ENCODE peak calls at places on chromosome 5, in eight cellular contexts. X, M, Z, B, H, V, W and I are unnamed samples.

GRCh38 chr5:179265529-179266290 is 79.6 kb downstream of the ADAMTS2 start:
- DNase-seq in X (no peak), M (peak), Z (peak), H (peak), W (peak), V (no peak), B (peak), I (no peak)

GRCh38 chr5:178291969-178292825 is 59.6 kb upstream of the PHYKPL start:
- DNase-seq in M (no peak), W (no peak), V (no peak), B (no peak), X (no peak), H (no peak), Z (peak), I (no peak)

GRCh38 chr5:160448886-160449285 is 27.2 kb downstream of the PTTG1 start:
- DNase-seq in B (no peak), X (no peak), V (no peak), M (no peak), H (no peak), W (no peak), Z (no peak), I (no peak)

GRCh38 chr5:67476531-67476930 is 279.9 kb upstream of the CD180 start:
- DNase-seq in H (no peak), V (no peak), X (no peak), Z (no peak), B (no peak), W (no peak), M (peak), I (no peak)

GRCh38 chr5:149128023-149128875 is 13.0 kb upstream of the ABLIM3 start:
- DNase-seq in W (no peak), M (no peak), B (no peak), H (peak), V (peak), Z (no peak), X (no peak), I (peak)

GRCh38 chr5:78806544-78806943 is 158.0 kb upstream of the LHFPL2 start:
- DNase-seq in V (no peak), W (no peak), M (peak), H (no peak), B (no peak), X (peak), Z (no peak), I (no peak)

GRCh38 chr5:80204808-80205614 is 50.8 kb downstream of the SERINC5 start:
- DNase-seq in W (no peak), X (no peak), H (peak), M (peak), V (no peak), Z (no peak), B (no peak), I (no peak)

GRCh38 chr5:26669031-26669430 is 369.4 kb downstream of the CDH9 start:
- DNase-seq in W (no peak), Z (no peak), M (no peak), V (no peak), X (no peak), B (no peak), H (no peak), I (no peak)

GRCh38 chr5:68962632-68963484 is 131.0 kb upstream of the SLC30A5 start:
- DNase-seq in Z (peak), X (peak), W (peak), H (peak), M (peak), B (peak), V (peak), I (peak)

GRCh38 chr5:104088876-104089778 is 526.5 kb upstream of the NUDT12 start:
- DNase-seq in V (no peak), Z (no peak), B (peak), M (peak), W (no peak), H (no peak), X (no peak), I (no peak)

GRCh38 chr5:147920420-147921030 is 14.2 kb upstream of the C5orf46 start:
- DNase-seq in W (no peak), V (no peak), X (no peak), B (no peak), Z (no peak), M (no peak), H (no peak), I (no peak)

GRCh38 chr5:141878186-141878770 is at the start of gene PCDH1:
- DNase-seq in H (peak), Z (no peak), V (no peak), M (peak), X (peak), W (no peak), B (peak), I (no peak)

GRCh38 chr5:14928661-14929060 is 57.1 kb upstream of the ANKH start:
- DNase-seq in V (no peak), W (no peak), H (no peak), B (peak), X (no peak), M (peak), Z (no peak), I (no peak)

GRCh38 chr5:137280656-137281055 is 218.5 kb downstream of the SPOCK1 start:
- DNase-seq in B (no peak), M (no peak), W (no peak), Z (no peak), H (no peak), V (peak), X (no peak), I (no peak)

GRCh38 chr5:153212471-153212870 is 278.0 kb upstream of the GRIA1 start:
- DNase-seq in B (no peak), M (peak), X (no peak), V (no peak), Z (no peak), W (no peak), H (no peak), I (no peak)

GRCh38 chr5:119037496-119038215 is 33.2 kb upstream of the DMXL1 start:
- DNase-seq in V (no peak), W (no peak), M (peak), H (no peak), B (peak), X (no peak), Z (no peak), I (no peak)

GRCh38 chr5:5492087-5492933 is 69.8 kb downstream of the ICE1 start:
- DNase-seq in W (no peak), Z (no peak), M (peak), B (peak), H (peak), V (peak), X (peak), I (peak)

GRCh38 chr5:79357401-79357800 is 121.5 kb downstream of the JMY start:
- DNase-seq in Z (no peak), B (no peak), V (no peak), M (peak), X (no peak), W (no peak), H (no peak), I (no peak)

GRCh38 chr5:99005506-99005905 is 76.7 kb upstream of the CHD1 start:
- DNase-seq in Z (no peak), X (no peak), M (no peak), H (no peak), W (no peak), V (no peak), B (no peak), I (no peak)

GRCh38 chr5:180703912-180704311 is 35.9 kb downstream of the OR2Y1 start:
- DNase-seq in W (no peak), V (no peak), H (no peak), B (no peak), M (no peak), X (no peak), Z (no peak), I (no peak)

GRCh38 chr5:171986772-171987171 is 19.7 kb downstream of the FBXW11 start:
- DNase-seq in V (no peak), Z (no peak), X (no peak), B (no peak), H (no peak), M (no peak), W (no peak), I (no peak)

GRCh38 chr5:144427871-144428270 is 257.2 kb downstream of the KCTD16 start:
- DNase-seq in B (peak), Z (no peak), X (no peak), W (no peak), V (no peak), H (no peak), M (peak), I (no peak)

GRCh38 chr5:144418719-144419118 is 248.0 kb downstream of the KCTD16 start:
- DNase-seq in X (no peak), B (no peak), W (no peak), V (no peak), H (no peak), M (no peak), Z (no peak), I (no peak)

GRCh38 chr5:144416196-144416595 is 245.5 kb downstream of the KCTD16 start:
- DNase-seq in H (no peak), Z (no peak), B (no peak), M (no peak), W (no peak), X (no peak), V (no peak), I (no peak)

GRCh38 chr5:144421411-144421810 is 250.7 kb downstream of the KCTD16 start:
- DNase-seq in V (no peak), W (no peak), B (peak), X (no peak), M (peak), H (peak), Z (no peak), I (no peak)

DNA sequence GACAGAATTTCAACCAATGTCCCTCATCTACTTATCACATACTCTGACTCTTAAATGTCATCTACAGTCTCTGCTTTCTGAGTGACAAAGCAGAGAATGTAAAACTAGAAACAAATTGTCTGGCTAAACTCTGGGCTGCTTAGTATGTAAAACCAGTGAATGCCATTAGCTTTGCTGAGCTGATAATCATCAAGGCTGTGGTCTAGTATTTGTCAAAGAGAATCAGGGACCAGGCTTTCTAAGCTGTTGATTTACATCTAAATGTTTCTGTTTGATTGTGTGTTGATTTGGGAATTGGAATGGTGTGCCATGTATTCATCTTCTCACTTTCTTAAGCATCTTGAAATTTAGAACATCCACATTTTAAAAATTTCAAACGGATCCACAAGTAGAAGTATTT is 251.4 kb downstream of the KCTD16 start:
- DNase-seq in X (no peak), H (no peak), B (no peak), M (peak), V (no peak), Z (no peak), W (no peak), I (no peak)
- TF ChIP-seq CTCF in X (no peak), H (no peak), B (no peak), M (no peak), V (no peak), Z (no peak), W (no peak), I (no peak)

GRCh38 chr5:128671861-128672414 is 133.9 kb upstream of the FBN2 start:
- DNase-seq in X (no peak), Z (no peak), H (no peak), M (peak), W (no peak), B (no peak), V (no peak), I (no peak)

GRCh38 chr5:128673411-128673957 is 135.4 kb upstream of the FBN2 start:
- DNase-seq in M (no peak), X (no peak), H (no peak), V (no peak), B (no peak), Z (no peak), W (no peak), I (no peak)

GRCh38 chr5:128673970-128674369 is 135.9 kb upstream of the FBN2 start:
- DNase-seq in X (no peak), B (no peak), Z (no peak), V (no peak), M (no peak), H (no peak), W (no peak), I (no peak)

GRCh38 chr5:128673010-128673409 is 135.0 kb upstream of the FBN2 start:
- DNase-seq in H (no peak), Z (no peak), W (no peak), B (no peak), V (no peak), X (no peak), M (no peak), I (no peak)

GRCh38 chr5:128674837-128675446 is 136.9 kb upstream of the FBN2 start:
- DNase-seq in Z (peak), V (peak), M (peak), H (no peak), W (peak), X (no peak), B (peak), I (peak)
- TF ChIP-seq CTCF in Z (peak), V (peak), M (peak), H (peak), W (no peak), X (peak), B (peak), I (peak)

GRCh38 chr5:174300118-174300940 is 254.8 kb downstream of the NSG2 start:
- DNase-seq in W (no peak), V (no peak), X (no peak), H (no peak), Z (no peak), M (no peak), B (no peak), I (peak)
- TF ChIP-seq CTCF in W (no peak), V (no peak), X (no peak), H (no peak), Z (no peak), M (no peak), B (no peak), I (no peak)

GRCh38 chr5:139468421-139468931 is 2.3 kb upstream of the SMIM33 start:
- DNase-seq in V (no peak), H (peak), W (no peak), X (peak), Z (no peak), B (no peak), M (no peak), I (no peak)
- TF ChIP-seq CTCF in V (no peak), H (no peak), W (no peak), X (no peak), Z (no peak), B (no peak), M (no peak), I (no peak)

GRCh38 chr5:170508660-170509322 is 5.0 kb downstream of the KCNIP1 start:
- DNase-seq in M (peak), X (no peak), B (no peak), V (peak), Z (no peak), W (no peak), H (no peak), I (no peak)
- TF ChIP-seq CTCF in M (no peak), X (peak), B (no peak), V (peak), Z (no peak), W (no peak), H (no peak), I (no peak)